ENCODE peak calls at places on chromosome 15, in seven cellular contexts. M, H, W, F, C, R and V are unnamed samples.

GRCh38 chr15:77547801-77548607 is 84.7 kb downstream of the LINGO1 start:
- DNase-seq in M (no peak), H (no peak), W (no peak), F (peak; percentile 48), C (peak; percentile 50), R (no peak), V (no peak)

GRCh38 chr15:95894407-95894956 is 436.0 kb upstream of the NR2F2 start:
- DNase-seq in M (no peak), H (peak; percentile 30), W (no peak), F (no peak), C (no peak), R (no peak), V (no peak)

GRCh38 chr15:42011074-42011473 is 9.8 kb downstream of the PLA2G4E start:
- DNase-seq in M (no peak), H (no peak), W (no peak), F (no peak), C (no peak), R (peak; percentile 16), V (no peak)

GRCh38 chr15:87129916-87130315 is 1050.2 kb downstream of the AGBL1 start:
- DNase-seq in M (no peak), H (no peak), W (no peak), F (no peak), C (no peak), R (no peak), V (no peak)

GRCh38 chr15:81894069-81894468 is 151.7 kb downstream of the MEX3B start:
- DNase-seq in M (no peak), H (no peak), W (no peak), F (peak; percentile 13), C (no peak), R (no peak), V (no peak)

GRCh38 chr15:79956354-79956939 is 14.5 kb downstream of the BCL2A1 start:
- DNase-seq in M (no peak), H (no peak), W (no peak), F (no peak), C (no peak), R (no peak), V (no peak)

GRCh38 chr15:66691727-66692126 is 10.3 kb upstream of the SMAD6 start:
- DNase-seq in M (no peak), H (no peak), W (no peak), F (peak; percentile 83), C (no peak), R (no peak), V (no peak)

GRCh38 chr15:75145027-75145841 is 56.4 kb upstream of the C15orf39 start:
- DNase-seq in M (no peak), H (no peak), W (no peak), F (no peak), C (no peak), R (no peak), V (no peak)

GRCh38 chr15:44130778-44131177 is 64.3 kb downstream of the FRMD5 start:
- DNase-seq in M (no peak), H (no peak), W (no peak), F (no peak), C (no peak), R (no peak), V (no peak)

GRCh38 chr15:45855210-45855906 is 220.5 kb downstream of the SQOR start:
- DNase-seq in M (no peak), H (no peak), W (no peak), F (peak; percentile 3), C (no peak), R (no peak), V (no peak)

GRCh38 chr15:39110336-39110735 is 470.5 kb upstream of the THBS1 start:
- DNase-seq in M (no peak), H (peak; percentile 42), W (peak; percentile 66), F (no peak), C (no peak), R (no peak), V (no peak)

GRCh38 chr15:36753173-36753572 is 173.7 kb downstream of the CDIN1 start:
- DNase-seq in M (no peak), H (no peak), W (no peak), F (peak; percentile 54), C (peak; percentile 67), R (no peak), V (no peak)

GRCh38 chr15:51580385-51580784 is 42.2 kb downstream of the DMXL2 start:
- DNase-seq in M (no peak), H (no peak), W (no peak), F (no peak), C (no peak), R (no peak), V (no peak)

GRCh38 chr15:64224508-64224907 is 61.7 kb upstream of the PPIB start:
- DNase-seq in M (no peak), H (peak; percentile 63), W (peak; percentile 66), F (no peak), C (no peak), R (no peak), V (no peak)

GRCh38 chr15:52523646-52524045 is 5.0 kb downstream of the MYO5A start:
- DNase-seq in M (no peak), H (no peak), W (no peak), F (no peak), C (no peak), R (no peak), V (no peak)

GRCh38 chr15:27070816-27071215 is 99.8 kb downstream of the GABRG3 start:
- DNase-seq in M (no peak), H (no peak), W (no peak), F (peak; percentile 40), C (no peak), R (no peak), V (no peak)

GRCh38 chr15:78016860-78017259 is 60.7 kb downstream of the TBC1D2B start:
- DNase-seq in M (no peak), H (no peak), W (no peak), F (no peak), C (no peak), R (no peak), V (no peak)

GRCh38 chr15:40914486-40914885 is 14.7 kb upstream of the DLL4 start:
- DNase-seq in M (no peak), H (no peak), W (no peak), F (peak; percentile 57), C (peak; percentile 65), R (no peak), V (no peak)

GRCh38 chr15:65189102-65189740 is 4.1 kb upstream of the CLPX start:
- DNase-seq in M (peak; percentile 56), H (peak; percentile 74), W (peak; percentile 67), F (peak; percentile 78), C (peak; percentile 59), R (peak; percentile 48), V (peak; percentile 57)

GRCh38 chr15:98731712-98732450 is 83.5 kb downstream of the IGF1R start:
- DNase-seq in M (no peak), H (no peak), W (no peak), F (no peak), C (no peak), R (no peak), V (no peak)

GRCh38 chr15:74131618-74132191 is 1.3 kb downstream of the ISLR2 start:
- DNase-seq in M (no peak), H (no peak), W (no peak), F (no peak), C (no peak), R (no peak), V (no peak)

GRCh38 chr15:97072560-97072959 is 742.1 kb downstream of the NR2F2 start:
- DNase-seq in M (no peak), H (peak; percentile 63), W (no peak), F (no peak), C (no peak), R (no peak), V (no peak)

GRCh38 chr15:97115764-97116075 is 785.2 kb downstream of the NR2F2 start:
- DNase-seq in M (no peak), H (no peak), W (no peak), F (no peak), C (no peak), R (no peak), V (no peak)

GRCh38 chr15:71549100-71549499 is 261.3 kb upstream of the NR2E3 start:
- DNase-seq in M (no peak), H (no peak), W (no peak), F (no peak), C (no peak), R (no peak), V (no peak)

GRCh38 chr15:66703540-66703941 is 1.5 kb downstream of the SMAD6 start:
- DNase-seq in M (no peak), H (peak; percentile 50), W (peak; percentile 55), F (no peak), C (no peak), R (peak; percentile 70), V (no peak)

GRCh38 chr15:62242999-62243398 is 77.9 kb upstream of the C2CD4B start:
- DNase-seq in M (no peak), H (no peak), W (no peak), F (no peak), C (no peak), R (no peak), V (no peak)

GRCh38 chr15:62240121-62240520 is 75.0 kb upstream of the C2CD4B start:
- DNase-seq in M (no peak), H (no peak), W (no peak), F (no peak), C (no peak), R (no peak), V (no peak)

GRCh38 chr15:62240697-62241096 is 75.6 kb upstream of the C2CD4B start:
- DNase-seq in M (no peak), H (no peak), W (no peak), F (no peak), C (no peak), R (no peak), V (no peak)

GRCh38 chr15:62244762-62245161 is 79.7 kb upstream of the C2CD4B start:
- DNase-seq in M (no peak), H (no peak), W (no peak), F (peak; percentile 16), C (peak; percentile 49), R (no peak), V (no peak)

GRCh38 chr15:62241135-62241770 is 76.2 kb upstream of the C2CD4B start:
- DNase-seq in M (peak; percentile 81), H (peak; percentile 16), W (no peak), F (peak; percentile 79), C (peak; percentile 85), R (peak; percentile 75), V (peak; percentile 5)
- H3K18ac ChIP-seq in M (no peak overlapping the region), H (no peak overlapping the region), W (no peak overlapping the region), F (no peak overlapping the region), C (no peak overlapping the region), R (no peak overlapping the region), V (no peak overlapping the region)

DNA sequence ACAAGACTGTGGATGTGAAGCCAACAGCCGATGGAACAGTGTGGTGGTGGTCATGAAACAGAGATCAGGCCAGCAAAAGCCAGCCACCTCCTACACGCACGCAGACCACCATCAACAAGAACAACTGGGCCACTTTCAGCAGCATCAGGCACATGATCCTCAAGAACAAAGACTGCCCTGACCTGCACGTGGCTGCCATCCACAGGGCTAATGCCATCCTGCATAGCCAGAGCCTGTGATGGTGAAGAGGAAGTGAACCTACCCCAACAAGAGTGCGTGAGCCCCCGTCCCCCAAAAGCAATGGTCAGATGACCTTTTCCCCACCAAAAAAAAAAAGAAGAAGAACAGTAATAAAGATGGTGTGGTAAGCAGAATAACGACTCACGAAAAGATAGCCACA is 62.6 kb downstream of the AQP9 start:
- DNase-seq in M (no peak), H (no peak), W (no peak), F (no peak), C (no peak), R (no peak), V (no peak)
- H3K18ac ChIP-seq in M (peak overlapping the region; percentile 40), H (no peak overlapping the region), W (no peak overlapping the region), F (no peak overlapping the region), C (no peak overlapping the region), R (no peak overlapping the region), V (no peak overlapping the region)

GRCh38 chr15:88431441-88431840 is 35.7 kb downstream of the MRPL46 start:
- DNase-seq in M (no peak), H (no peak), W (no peak), F (peak; percentile 84), C (peak; percentile 66), R (no peak), V (no peak)
- H3K18ac ChIP-seq in M (no peak overlapping the region), H (no peak overlapping the region), W (no peak overlapping the region), F (no peak overlapping the region), C (peak overlapping the region; percentile 14), R (no peak overlapping the region), V (peak overlapping the region; percentile 29)

GRCh38 chr15:69946870-69947269 is 150.8 kb downstream of the TLE3 start:
- DNase-seq in M (no peak), H (no peak), W (no peak), F (no peak), C (no peak), R (no peak), V (no peak)
- H3K18ac ChIP-seq in M (no peak overlapping the region), H (no peak overlapping the region), W (no peak overlapping the region), F (no peak overlapping the region), C (no peak overlapping the region), R (no peak overlapping the region), V (no peak overlapping the region)